ENCODE peak calls at places on chromosomes 5 and 9, in nine cellular contexts. One of them, this sample, is unnamed.

GRCh38 chr5:41721521-41721920 is 148.7 kb downstream of the OXCT1 start:
- DNase-seq in left kidney: no peak
- DNase-seq in renal cortical epithelial cell: no peak
- DNase-seq in H54: no peak
- DNase-seq in pancreas: no peak
- DNase-seq in dermis microvascular lymphatic vessel endothelial cell: no peak
- DNase-seq in A673: no peak
- DNase-seq in brain microvascular endothelial cell: no peak
- DNase-seq in GM12878: no peak
- DNase-seq in this sample: no peak

GRCh38 chr5:94849821-94850736 is 231.6 kb downstream of the SLF1 start:
- DNase-seq in A673: peak
- DNase-seq in left kidney: peak
- DNase-seq in brain microvascular endothelial cell: peak
- DNase-seq in GM12878: peak
- DNase-seq in pancreas: no peak
- DNase-seq in dermis microvascular lymphatic vessel endothelial cell: peak
- DNase-seq in renal cortical epithelial cell: peak
- DNase-seq in H54: no peak
- DNase-seq in this sample: peak

GRCh38 chr5:607541-608285 is 4.4 kb upstream of the CEP72 start:
- DNase-seq in renal cortical epithelial cell: no peak
- DNase-seq in A673: no peak
- DNase-seq in left kidney: no peak
- DNase-seq in H54: no peak
- DNase-seq in dermis microvascular lymphatic vessel endothelial cell: no peak
- DNase-seq in pancreas: peak
- DNase-seq in GM12878: peak
- DNase-seq in brain microvascular endothelial cell: no peak
- DNase-seq in this sample: no peak

GRCh38 chr5:133048993-133049725 is 2.7 kb upstream of the HSPA4 start:
- DNase-seq in renal cortical epithelial cell: no peak
- DNase-seq in A673: peak
- DNase-seq in pancreas: no peak
- DNase-seq in brain microvascular endothelial cell: no peak
- DNase-seq in dermis microvascular lymphatic vessel endothelial cell: no peak
- DNase-seq in H54: no peak
- DNase-seq in left kidney: peak
- DNase-seq in GM12878: no peak
- DNase-seq in this sample: no peak

GRCh38 chr9:133119039-133119438 is 2.0 kb downstream of the RALGDS start:
- DNase-seq in A673: no peak
- DNase-seq in pancreas: no peak
- DNase-seq in left kidney: peak
- DNase-seq in brain microvascular endothelial cell: no peak
- DNase-seq in renal cortical epithelial cell: no peak
- DNase-seq in GM12878: no peak
- DNase-seq in H54: no peak
- DNase-seq in dermis microvascular lymphatic vessel endothelial cell: peak
- DNase-seq in this sample: no peak

GRCh38 chr9:20508242-20508641 is 114.1 kb downstream of the MLLT3 start:
- DNase-seq in dermis microvascular lymphatic vessel endothelial cell: no peak
- DNase-seq in H54: no peak
- DNase-seq in pancreas: no peak
- DNase-seq in left kidney: peak
- DNase-seq in GM12878: no peak
- DNase-seq in brain microvascular endothelial cell: no peak
- DNase-seq in renal cortical epithelial cell: no peak
- DNase-seq in A673: peak
- DNase-seq in this sample: peak

GRCh38 chr9:128072144-128073021 is 4.4 kb downstream of the SLC25A25 start:
- DNase-seq in renal cortical epithelial cell: peak
- DNase-seq in dermis microvascular lymphatic vessel endothelial cell: peak
- DNase-seq in H54: no peak
- DNase-seq in GM12878: peak
- DNase-seq in pancreas: peak
- DNase-seq in left kidney: peak
- DNase-seq in A673: peak
- DNase-seq in brain microvascular endothelial cell: peak
- DNase-seq in this sample: no peak

GRCh38 chr5:131795879-131796792 is 681 bp downstream of the FNIP1 start:
- DNase-seq in A673: peak
- DNase-seq in brain microvascular endothelial cell: peak
- DNase-seq in dermis microvascular lymphatic vessel endothelial cell: no peak
- DNase-seq in left kidney: peak
- DNase-seq in renal cortical epithelial cell: no peak
- DNase-seq in H54: peak
- DNase-seq in GM12878: no peak
- DNase-seq in pancreas: peak
- DNase-seq in this sample: peak

GRCh38 chr9:133853331-133853730 is 115.2 kb upstream of the SARDH start:
- DNase-seq in H54: no peak
- DNase-seq in left kidney: no peak
- DNase-seq in brain microvascular endothelial cell: no peak
- DNase-seq in dermis microvascular lymphatic vessel endothelial cell: no peak
- DNase-seq in A673: no peak
- DNase-seq in pancreas: no peak
- DNase-seq in GM12878: no peak
- DNase-seq in renal cortical epithelial cell: no peak
- DNase-seq in this sample: no peak

GRCh38 chr9:93161801-93162635 is 21.9 kb upstream of the WNK2 start:
- DNase-seq in left kidney: no peak
- DNase-seq in H54: no peak
- DNase-seq in GM12878: no peak
- DNase-seq in dermis microvascular lymphatic vessel endothelial cell: no peak
- DNase-seq in A673: no peak
- DNase-seq in pancreas: no peak
- DNase-seq in brain microvascular endothelial cell: no peak
- DNase-seq in renal cortical epithelial cell: no peak
- DNase-seq in this sample: no peak

GRCh38 chr5:75567710-75568109 is 43.5 kb upstream of the ANKDD1B start:
- DNase-seq in pancreas: no peak
- DNase-seq in left kidney: no peak
- DNase-seq in A673: peak
- DNase-seq in dermis microvascular lymphatic vessel endothelial cell: no peak
- DNase-seq in GM12878: peak
- DNase-seq in H54: peak
- DNase-seq in renal cortical epithelial cell: peak
- DNase-seq in brain microvascular endothelial cell: peak
- DNase-seq in this sample: peak

GRCh38 chr9:114025196-114025753 is 52.8 kb downstream of the AMBP start:
- DNase-seq in left kidney: no peak
- DNase-seq in brain microvascular endothelial cell: no peak
- DNase-seq in pancreas: no peak
- DNase-seq in dermis microvascular lymphatic vessel endothelial cell: no peak
- DNase-seq in renal cortical epithelial cell: peak
- DNase-seq in A673: no peak
- DNase-seq in GM12878: no peak
- DNase-seq in H54: no peak
- DNase-seq in this sample: peak

GRCh38 chr5:172569862-172570558 is 71.1 kb upstream of the NEURL1B start:
- DNase-seq in left kidney: no peak
- DNase-seq in brain microvascular endothelial cell: no peak
- DNase-seq in pancreas: no peak
- DNase-seq in renal cortical epithelial cell: no peak
- DNase-seq in dermis microvascular lymphatic vessel endothelial cell: no peak
- DNase-seq in H54: no peak
- DNase-seq in GM12878: no peak
- DNase-seq in A673: no peak
- DNase-seq in this sample: peak

GRCh38 chr5:54017580-54017979 is 292.8 kb downstream of the ARL15 start:
- DNase-seq in A673: no peak
- DNase-seq in pancreas: no peak
- DNase-seq in brain microvascular endothelial cell: no peak
- DNase-seq in H54: no peak
- DNase-seq in GM12878: no peak
- DNase-seq in dermis microvascular lymphatic vessel endothelial cell: no peak
- DNase-seq in renal cortical epithelial cell: no peak
- DNase-seq in left kidney: no peak
- DNase-seq in this sample: no peak

GRCh38 chr5:71782771-71783770 is 64.0 kb downstream of the CARTPT start:
- DNase-seq in brain microvascular endothelial cell: peak
- DNase-seq in A673: peak
- DNase-seq in dermis microvascular lymphatic vessel endothelial cell: no peak
- DNase-seq in H54: peak
- DNase-seq in left kidney: peak
- DNase-seq in pancreas: peak
- DNase-seq in renal cortical epithelial cell: peak
- DNase-seq in GM12878: peak
- DNase-seq in this sample: peak

GRCh38 chr5:108271127-108271526 is 110.8 kb downstream of the FBXL17 start:
- DNase-seq in dermis microvascular lymphatic vessel endothelial cell: no peak
- DNase-seq in brain microvascular endothelial cell: no peak
- DNase-seq in renal cortical epithelial cell: no peak
- DNase-seq in left kidney: no peak
- DNase-seq in pancreas: no peak
- DNase-seq in H54: no peak
- DNase-seq in GM12878: no peak
- DNase-seq in A673: no peak
- DNase-seq in this sample: no peak

GRCh38 chr9:18791074-18791473 is 241.9 kb downstream of the SAXO1 start:
- DNase-seq in H54: no peak
- DNase-seq in A673: peak
- DNase-seq in dermis microvascular lymphatic vessel endothelial cell: no peak
- DNase-seq in pancreas: no peak
- DNase-seq in left kidney: peak
- DNase-seq in renal cortical epithelial cell: peak
- DNase-seq in GM12878: no peak
- DNase-seq in brain microvascular endothelial cell: peak
- DNase-seq in this sample: peak

GRCh38 chr9:131618071-131618479 is 72.8 kb downstream of the PRRT1B start:
- DNase-seq in dermis microvascular lymphatic vessel endothelial cell: peak
- DNase-seq in H54: no peak
- DNase-seq in renal cortical epithelial cell: no peak
- DNase-seq in left kidney: peak
- DNase-seq in brain microvascular endothelial cell: no peak
- DNase-seq in GM12878: no peak
- DNase-seq in A673: peak
- DNase-seq in pancreas: no peak
- DNase-seq in this sample: no peak

GRCh38 chr9:1207681-1208080 is 157.5 kb downstream of the DMRT2 start:
- DNase-seq in H54: no peak
- DNase-seq in left kidney: no peak
- DNase-seq in A673: no peak
- DNase-seq in renal cortical epithelial cell: no peak
- DNase-seq in dermis microvascular lymphatic vessel endothelial cell: no peak
- DNase-seq in GM12878: no peak
- DNase-seq in brain microvascular endothelial cell: peak
- DNase-seq in pancreas: no peak
- DNase-seq in this sample: no peak

GRCh38 chr5:74357827-74358226 is 282.7 kb downstream of the ENC1 start:
- DNase-seq in left kidney: peak
- DNase-seq in H54: no peak
- DNase-seq in dermis microvascular lymphatic vessel endothelial cell: no peak
- DNase-seq in GM12878: no peak
- DNase-seq in A673: no peak
- DNase-seq in pancreas: no peak
- DNase-seq in brain microvascular endothelial cell: no peak
- DNase-seq in renal cortical epithelial cell: no peak
- DNase-seq in this sample: no peak

GRCh38 chr5:173868096-173868879 is 19.9 kb upstream of the CPEB4 start:
- DNase-seq in brain microvascular endothelial cell: peak
- DNase-seq in dermis microvascular lymphatic vessel endothelial cell: no peak
- DNase-seq in A673: no peak
- DNase-seq in renal cortical epithelial cell: peak
- DNase-seq in pancreas: no peak
- DNase-seq in H54: no peak
- DNase-seq in GM12878: no peak
- DNase-seq in left kidney: no peak
- DNase-seq in this sample: peak

GRCh38 chr5:66769839-66770617 is 173.8 kb downstream of the MAST4 start:
- DNase-seq in renal cortical epithelial cell: no peak
- DNase-seq in left kidney: peak
- DNase-seq in pancreas: no peak
- DNase-seq in GM12878: no peak
- DNase-seq in brain microvascular endothelial cell: no peak
- DNase-seq in A673: peak
- DNase-seq in H54: no peak
- DNase-seq in dermis microvascular lymphatic vessel endothelial cell: no peak
- DNase-seq in this sample: peak

GRCh38 chr9:132161743-132162187 is at the start of gene NTNG2:
- DNase-seq in H54: no peak
- DNase-seq in GM12878: no peak
- DNase-seq in dermis microvascular lymphatic vessel endothelial cell: no peak
- DNase-seq in brain microvascular endothelial cell: no peak
- DNase-seq in renal cortical epithelial cell: no peak
- DNase-seq in pancreas: no peak
- DNase-seq in left kidney: no peak
- DNase-seq in A673: no peak
- DNase-seq in this sample: no peak

GRCh38 chr5:124309241-124309977 is 437.0 kb downstream of the ZNF608 start:
- DNase-seq in H54: no peak
- DNase-seq in A673: no peak
- DNase-seq in renal cortical epithelial cell: no peak
- DNase-seq in GM12878: no peak
- DNase-seq in dermis microvascular lymphatic vessel endothelial cell: no peak
- DNase-seq in pancreas: no peak
- DNase-seq in left kidney: peak
- DNase-seq in brain microvascular endothelial cell: no peak
- DNase-seq in this sample: peak

GRCh38 chr5:92147792-92148191 is 764.7 kb upstream of the ARRDC3 start:
- DNase-seq in renal cortical epithelial cell: no peak
- DNase-seq in pancreas: no peak
- DNase-seq in A673: no peak
- DNase-seq in GM12878: no peak
- DNase-seq in brain microvascular endothelial cell: no peak
- DNase-seq in H54: no peak
- DNase-seq in left kidney: peak
- DNase-seq in dermis microvascular lymphatic vessel endothelial cell: no peak
- DNase-seq in this sample: no peak

GRCh38 chr9:87551692-87552303 is 54.1 kb downstream of the DAPK1 start:
- DNase-seq in pancreas: no peak
- DNase-seq in dermis microvascular lymphatic vessel endothelial cell: no peak
- DNase-seq in left kidney: peak
- DNase-seq in H54: no peak
- DNase-seq in renal cortical epithelial cell: no peak
- DNase-seq in A673: no peak
- DNase-seq in GM12878: no peak
- DNase-seq in brain microvascular endothelial cell: no peak
- DNase-seq in this sample: peak

GRCh38 chr5:87116821-87117512 is 150.7 kb upstream of the RASA1 start:
- DNase-seq in left kidney: no peak
- DNase-seq in dermis microvascular lymphatic vessel endothelial cell: no peak
- DNase-seq in GM12878: peak
- DNase-seq in A673: no peak
- DNase-seq in renal cortical epithelial cell: no peak
- DNase-seq in brain microvascular endothelial cell: peak
- DNase-seq in pancreas: no peak
- DNase-seq in H54: no peak
- DNase-seq in this sample: no peak

GRCh38 chr9:18281291-18281690 is 192.7 kb upstream of the ADAMTSL1 start:
- DNase-seq in left kidney: no peak
- DNase-seq in A673: no peak
- DNase-seq in H54: no peak
- DNase-seq in pancreas: no peak
- DNase-seq in dermis microvascular lymphatic vessel endothelial cell: no peak
- DNase-seq in renal cortical epithelial cell: no peak
- DNase-seq in GM12878: no peak
- DNase-seq in brain microvascular endothelial cell: no peak
- DNase-seq in this sample: no peak

GRCh38 chr9:26947736-26948135 is 694 bp upstream of the PLAA start:
- DNase-seq in GM12878: no peak
- DNase-seq in pancreas: no peak
- DNase-seq in H54: no peak
- DNase-seq in brain microvascular endothelial cell: no peak
- DNase-seq in renal cortical epithelial cell: no peak
- DNase-seq in A673: no peak
- DNase-seq in left kidney: peak
- DNase-seq in dermis microvascular lymphatic vessel endothelial cell: no peak
- DNase-seq in this sample: peak

GRCh38 chr5:145775893-145776444 is 59.2 kb downstream of the PRELID2 start:
- DNase-seq in H54: peak
- DNase-seq in left kidney: no peak
- DNase-seq in dermis microvascular lymphatic vessel endothelial cell: peak
- DNase-seq in GM12878: no peak
- DNase-seq in renal cortical epithelial cell: peak
- DNase-seq in A673: peak
- DNase-seq in brain microvascular endothelial cell: peak
- DNase-seq in pancreas: no peak
- DNase-seq in this sample: no peak

GRCh38 chr5:79800979-79801827 is 111.6 kb downstream of the CMYA5 start:
- DNase-seq in left kidney: no peak
- DNase-seq in GM12878: no peak
- DNase-seq in H54: no peak
- DNase-seq in A673: no peak
- DNase-seq in renal cortical epithelial cell: peak
- DNase-seq in dermis microvascular lymphatic vessel endothelial cell: no peak
- DNase-seq in pancreas: no peak
- DNase-seq in brain microvascular endothelial cell: no peak
- DNase-seq in this sample: no peak